ENCODE peak calls at places on chromosome 5, in nine cellular contexts. T, S, E, H, I, P, K, Z and R are unnamed samples.

GRCh38 chr5:131977212-131977604 is 31.7 kb upstream of the MEIKIN start:
- DNase-seq in H (no peak), Z (no peak), I (peak), T (no peak), S (no peak), K (no peak), P (no peak), E (no peak), R (no peak)

GRCh38 chr5:130995254-130995515 is 169.9 kb downstream of the HINT1 start:
- DNase-seq in Z (no peak), E (peak), P (no peak), H (no peak), K (no peak), I (no peak), S (no peak), T (no peak), R (no peak)

GRCh38 chr5:153998010-153998409 is 40.7 kb downstream of the FAM114A2 start:
- DNase-seq in Z (no peak), H (no peak), P (no peak), S (no peak), E (no peak), I (no peak), K (no peak), T (no peak), R (no peak)

GRCh38 chr5:57478826-57479225 is 3.8 kb downstream of the ACTBL2 start:
- DNase-seq in K (no peak), Z (no peak), T (no peak), P (no peak), I (no peak), H (no peak), E (no peak), S (no peak), R (no peak)

GRCh38 chr5:181217111-181217804 is 5.8 kb upstream of the TRIM41 start:
- DNase-seq in E (no peak), Z (peak), I (peak), T (no peak), S (peak), P (peak), H (no peak), K (peak), R (no peak)

GRCh38 chr5:172949426-172949825 is 9.8 kb upstream of the RPL26L1 start:
- DNase-seq in K (no peak), T (no peak), P (no peak), S (no peak), E (no peak), Z (no peak), I (no peak), H (no peak), R (no peak)

GRCh38 chr5:134083517-134083916 is 31.0 kb upstream of the TCF7 start:
- DNase-seq in T (no peak), P (no peak), S (no peak), Z (no peak), H (no peak), E (no peak), K (no peak), I (no peak), R (no peak)

GRCh38 chr5:120682851-120683250 is 218.8 kb downstream of the PRR16 start:
- DNase-seq in S (no peak), I (no peak), H (no peak), P (no peak), T (no peak), K (no peak), E (no peak), Z (no peak), R (no peak)

GRCh38 chr5:146754621-146755020 is 123.9 kb downstream of the PPP2R2B start:
- DNase-seq in E (no peak), H (no peak), I (no peak), Z (no peak), P (no peak), K (no peak), T (no peak), S (no peak), R (no peak)

GRCh38 chr5:170147051-170147785 is 41.5 kb downstream of the FOXI1 start:
- DNase-seq in S (no peak), P (no peak), T (no peak), K (no peak), E (no peak), H (no peak), I (peak), Z (no peak), R (peak)

GRCh38 chr5:93572773-93573626 is 8.0 kb downstream of the NR2F1-AS1 start:
- DNase-seq in T (no peak), K (no peak), S (no peak), H (no peak), Z (no peak), I (peak), E (no peak), P (no peak), R (no peak)

GRCh38 chr5:11617080-11617479 is 287.2 kb downstream of the CTNND2 start:
- DNase-seq in H (no peak), I (no peak), Z (no peak), K (no peak), T (no peak), E (no peak), S (no peak), P (no peak), R (no peak)

GRCh38 chr5:68306361-68307014 is 90.9 kb downstream of the PIK3R1 start:
- DNase-seq in I (no peak), K (no peak), T (no peak), S (no peak), H (no peak), P (no peak), E (no peak), Z (no peak), R (no peak)

GRCh38 chr5:9644630-9645029 is 14.5 kb upstream of the TAS2R1 start:
- DNase-seq in K (no peak), P (no peak), E (no peak), T (no peak), I (no peak), H (no peak), S (no peak), Z (no peak), R (no peak)

GRCh38 chr5:148418511-148418910 is 34.8 kb downstream of the FBXO38 start:
- DNase-seq in E (no peak), S (no peak), T (no peak), P (no peak), I (no peak), K (no peak), Z (no peak), H (no peak), R (no peak)

GRCh38 chr5:28703651-28704260 is 1665.4 kb upstream of the CDH9 start:
- DNase-seq in Z (no peak), H (no peak), P (no peak), S (no peak), E (no peak), I (no peak), T (no peak), K (no peak), R (no peak)

GRCh38 chr5:148443998-148444397 is 60.2 kb downstream of the FBXO38 start:
- DNase-seq in E (peak), S (no peak), K (no peak), H (peak), P (no peak), I (no peak), T (no peak), Z (no peak), R (no peak)

GRCh38 chr5:6724321-6724929 is 11.2 kb downstream of the TENT4A start:
- DNase-seq in I (no peak), H (no peak), T (no peak), Z (no peak), E (no peak), K (no peak), P (no peak), S (no peak), R (no peak)

GRCh38 chr5:1875481-1875842 is 7.3 kb downstream of the IRX4 start:
- DNase-seq in S (no peak), P (no peak), K (no peak), E (no peak), Z (no peak), I (no peak), T (no peak), H (no peak), R (no peak)

GRCh38 chr5:1129725-1130082 is 17.8 kb upstream of the SLC12A7 start:
- DNase-seq in P (no peak), Z (no peak), H (no peak), I (no peak), S (no peak), T (no peak), E (no peak), K (no peak), R (no peak)

GRCh38 chr5:157266286-157267007 is 524 bp downstream of the CYFIP2 start:
- DNase-seq in Z (no peak), P (no peak), T (peak), S (peak), I (no peak), H (no peak), K (peak), E (peak), R (no peak)

GRCh38 chr5:43314724-43315123 is 1.5 kb upstream of the HMGCS1 start:
- DNase-seq in H (no peak), T (no peak), P (no peak), I (no peak), E (no peak), K (no peak), Z (no peak), S (no peak), R (no peak)

GRCh38 chr5:43874772-43875171 is 271.8 kb downstream of the NNT start:
- DNase-seq in Z (no peak), K (no peak), I (no peak), H (no peak), P (no peak), E (no peak), S (no peak), T (no peak), R (no peak)

GRCh38 chr5:26700759-26701384 is 337.5 kb downstream of the CDH9 start:
- DNase-seq in P (no peak), S (no peak), I (no peak), K (no peak), H (peak), T (no peak), E (peak), Z (no peak), R (no peak)

GRCh38 chr5:101580591-101580990 is 677.5 kb upstream of the ST8SIA4 start:
- DNase-seq in E (no peak), Z (no peak), I (no peak), K (no peak), P (no peak), H (no peak), T (no peak), S (no peak), R (no peak)

GRCh38 chr5:175288048-175288621 is 155.8 kb downstream of the DRD1 start:
- DNase-seq in E (no peak), Z (no peak), S (no peak), I (no peak), K (no peak), P (no peak), H (no peak), T (peak), R (no peak)

GRCh38 chr5:171688696-171689495 is 96.7 kb upstream of the SMIM23 start:
- DNase-seq in T (no peak), P (no peak), S (no peak), Z (no peak), H (no peak), E (no peak), K (no peak), I (peak), R (no peak)

GRCh38 chr5:136810198-136810823 is 445.0 kb upstream of the TRPC7 start:
- DNase-seq in I (no peak), E (no peak), Z (no peak), K (no peak), S (no peak), H (no peak), P (no peak), T (no peak), R (no peak)

GRCh38 chr5:53194086-53194485 is 84.5 kb upstream of the MOCS2 start:
- DNase-seq in S (no peak), Z (no peak), P (no peak), H (no peak), I (no peak), E (no peak), K (no peak), T (no peak), R (no peak)

GRCh38 chr5:111135946-111136345 is 43.8 kb downstream of the WDR36 start:
- DNase-seq in E (no peak), H (no peak), S (no peak), P (no peak), T (no peak), K (no peak), I (no peak), Z (no peak), R (no peak)

GRCh38 chr5:125668904-125669303 is 754.3 kb upstream of the GRAMD2B start:
- DNase-seq in Z (no peak), K (no peak), I (no peak), E (peak), S (no peak), H (no peak), T (no peak), P (no peak), R (no peak)